ENCODE peak calls at places on chromosomes 5 and 9, in four cellular contexts. P is astrocyte of the spinal cord, C is NCI-H1092 treated with DMSO at 0.1 percent for 48 hours, O is HuH-7.5. U is an unnamed sample.
A peak's percentile ranks its signal among the peaks of the same experiment; 100 is the strongest.

GRCh38 chr5:35012365-35012764 is 35.4 kb downstream of the AGXT2 start:
- DNase-seq in P (no peak), C (no peak), O (no peak), U (no peak)

GRCh38 chr9:78235771-78236510 is at the start of gene CEP78:
- DNase-seq in P (peak; percentile 95), C (peak; percentile 89), O (peak; percentile 85), U (peak; percentile 83)

GRCh38 chr9:96136992-96137665 is 164.8 kb downstream of the HSD17B3 start:
- DNase-seq in P (peak; percentile 84), C (no peak), O (no peak), U (no peak)

GRCh38 chr5:68368280-68368679 is 152.7 kb downstream of the PIK3R1 start:
- DNase-seq in P (no peak), C (no peak), O (no peak), U (no peak)

GRCh38 chr9:19020886-19021285 is 12.1 kb downstream of the SAXO1 start:
- DNase-seq in P (no peak), C (no peak), O (no peak), U (no peak)

GRCh38 chr9:16318516-16319060 is 551.9 kb downstream of the BNC2 start:
- DNase-seq in P (no peak), C (peak; percentile 81), O (no peak), U (no peak)

GRCh38 chr5:14208071-14209021 is 65.2 kb downstream of the TRIO start:
- DNase-seq in P (peak; percentile 89), C (no peak), O (no peak), U (no peak)

GRCh38 chr9:95570150-95570549 is 53.4 kb upstream of the PTCH1 start:
- DNase-seq in P (peak; percentile 18), C (no peak), O (no peak), U (no peak)

GRCh38 chr9:136858844-136859757 is 7.0 kb downstream of the MAMDC4 start:
- DNase-seq in P (peak; percentile 41), C (no peak), O (no peak), U (no peak)

GRCh38 chr5:142783601-142784291 is 13.6 kb downstream of the ARHGAP26 start:
- DNase-seq in P (peak; percentile 29), C (no peak), O (no peak), U (no peak)

GRCh38 chr5:2271280-2271679 is 388.6 kb upstream of the IRX4 start:
- DNase-seq in P (no peak), C (no peak), O (no peak), U (no peak)

GRCh38 chr9:130872058-130872453 is 24.6 kb downstream of the QRFP start:
- DNase-seq in P (no peak), C (no peak), O (no peak), U (no peak)

GRCh38 chr5:131170540-131171275 is at the start of gene LYRM7:
- DNase-seq in P (peak; percentile 99), C (peak; percentile 98), O (peak; percentile 56), U (peak; percentile 98)

GRCh38 chr5:115333164-115333563 is 36.7 kb upstream of the CCDC112 start:
- DNase-seq in P (peak; percentile 56), C (no peak), O (no peak), U (no peak)

GRCh38 chr9:18379073-18379811 is 94.7 kb upstream of the ADAMTSL1 start:
- DNase-seq in P (peak; percentile 89), C (no peak), O (no peak), U (no peak)

U was measured in iPS DF 19.7.